ENCODE peak calls at places on chromosomes 5 and 9, in eight cellular contexts. G, A, W, C, N, H, K and U are unnamed samples.

GRCh38 chr5:171826132-171826531 is 40.5 kb downstream of the SMIM23 start:
- DNase-seq in G (peak), A (no peak), W (no peak), C (no peak), N (no peak), H (no peak), K (no peak), U (no peak)

GRCh38 chr5:532521-533242 is 8.4 kb upstream of the SLC9A3 start:
- DNase-seq in G (no peak), A (no peak), W (no peak), C (no peak), N (no peak), H (no peak), K (no peak), U (no peak)

GRCh38 chr5:88889165-88890069 is 6.4 kb upstream of the MEF2C start:
- DNase-seq in G (peak), A (no peak), W (no peak), C (peak), N (no peak), H (no peak), K (peak), U (peak)

GRCh38 chr5:164153469-164154172 is 648.2 kb downstream of the MAT2B start:
- DNase-seq in G (peak), A (no peak), W (no peak), C (no peak), N (no peak), H (no peak), K (no peak), U (no peak)

GRCh38 chr5:59126665-59127354 is 543.9 kb downstream of the RAB3C start:
- DNase-seq in G (peak), A (no peak), W (no peak), C (no peak), N (no peak), H (peak), K (no peak), U (peak)

GRCh38 chr9:104854613-104855012 is 73.3 kb downstream of the ABCA1 start:
- DNase-seq in G (no peak), A (no peak), W (no peak), C (no peak), N (no peak), H (no peak), K (no peak), U (no peak)

GRCh38 chr5:139767960-139768359 is 27.6 kb upstream of the PSD2 start:
- DNase-seq in G (no peak), A (no peak), W (no peak), C (no peak), N (no peak), H (no peak), K (no peak), U (no peak)

GRCh38 chr9:134459164-134459563 is 132.9 kb downstream of the RXRA start:
- DNase-seq in G (no peak), A (no peak), W (no peak), C (no peak), N (no peak), H (no peak), K (no peak), U (no peak)

GRCh38 chr9:124784503-124784902 is 7.6 kb downstream of the OLFML2A start:
- DNase-seq in G (no peak), A (no peak), W (peak), C (no peak), N (no peak), H (no peak), K (no peak), U (no peak)

GRCh38 chr5:25713259-25713658 is 1068.5 kb upstream of the CDH10 start:
- DNase-seq in G (no peak), A (no peak), W (no peak), C (peak), N (peak), H (peak), K (no peak), U (peak)

GRCh38 chr9:108779506-108779905 is 76.3 kb downstream of the ACTL7B start:
- DNase-seq in G (no peak), A (no peak), W (no peak), C (no peak), N (no peak), H (no peak), K (peak), U (no peak)

GRCh38 chr5:169527863-169528262 is 55.7 kb upstream of the SPDL1 start:
- DNase-seq in G (peak), A (no peak), W (no peak), C (no peak), N (no peak), H (no peak), K (no peak), U (no peak)

GRCh38 chr5:169599451-169599850 is 15.9 kb downstream of the SPDL1 start:
- DNase-seq in G (peak), A (no peak), W (no peak), C (no peak), N (no peak), H (no peak), K (no peak), U (no peak)

GRCh38 chr9:127928232-127929043 is 2.1 kb downstream of the PIP5KL1 start:
- DNase-seq in G (no peak), A (no peak), W (no peak), C (no peak), N (no peak), H (no peak), K (no peak), U (no peak)

GRCh38 chr9:104073770-104074133 is 20.4 kb upstream of the SMC2 start:
- DNase-seq in G (no peak), A (no peak), W (no peak), C (no peak), N (no peak), H (no peak), K (no peak), U (no peak)